ENCODE peak calls at places on chromosomes 12 and 14, in six cellular contexts. One of them, this sample, is unnamed.

GRCh38 chr12:57609781-57610552 is 1.3 kb upstream of the ARHGEF25 start:
- DNase-seq in fibroblast of the aortic adventitia: no peak
- DNase-seq in left cardiac atrium: no peak
- DNase-seq in SW 1271: no peak
- DNase-seq in stimulated activated CD4-positive, alpha-beta T cell treated with anti-CD3 and anti-CD28 coated beads, Interleukin-1b, Interleukin-23, amount 100 ng/mL, for 4 hours: no peak
- DNase-seq in ovary: peak
- DNase-seq in this sample: no peak

GRCh38 chr12:69906411-69907216 is 81.6 kb downstream of the MYRFL start:
- DNase-seq in fibroblast of the aortic adventitia: no peak
- DNase-seq in left cardiac atrium: no peak
- DNase-seq in SW 1271: no peak
- DNase-seq in stimulated activated CD4-positive, alpha-beta T cell treated with anti-CD3 and anti-CD28 coated beads, Interleukin-1b, Interleukin-23, amount 100 ng/mL, for 4 hours: no peak
- DNase-seq in ovary: no peak
- DNase-seq in this sample: no peak

GRCh38 chr14:64501326-64502171 is 2.1 kb downstream of the ZBTB25 start:
- DNase-seq in fibroblast of the aortic adventitia: peak
- DNase-seq in left cardiac atrium: peak
- DNase-seq in SW 1271: peak
- DNase-seq in stimulated activated CD4-positive, alpha-beta T cell treated with anti-CD3 and anti-CD28 coated beads, Interleukin-1b, Interleukin-23, amount 100 ng/mL, for 4 hours: no peak
- DNase-seq in ovary: peak
- DNase-seq in this sample: no peak

GRCh38 chr14:64612021-64612380 is 62.2 kb downstream of the PPP1R36 start:
- DNase-seq in fibroblast of the aortic adventitia: peak
- DNase-seq in left cardiac atrium: no peak
- DNase-seq in SW 1271: no peak
- DNase-seq in stimulated activated CD4-positive, alpha-beta T cell treated with anti-CD3 and anti-CD28 coated beads, Interleukin-1b, Interleukin-23, amount 100 ng/mL, for 4 hours: no peak
- DNase-seq in ovary: no peak
- DNase-seq in this sample: no peak

GRCh38 chr12:113658030-113658655 is 186.5 kb upstream of the LHX5 start:
- DNase-seq in fibroblast of the aortic adventitia: peak
- DNase-seq in left cardiac atrium: no peak
- DNase-seq in SW 1271: no peak
- DNase-seq in stimulated activated CD4-positive, alpha-beta T cell treated with anti-CD3 and anti-CD28 coated beads, Interleukin-1b, Interleukin-23, amount 100 ng/mL, for 4 hours: no peak
- DNase-seq in ovary: no peak
- DNase-seq in this sample: no peak

GRCh38 chr12:108594-108993 is 42.0 kb downstream of the IQSEC3 start:
- DNase-seq in fibroblast of the aortic adventitia: no peak
- DNase-seq in left cardiac atrium: peak
- DNase-seq in SW 1271: no peak
- DNase-seq in stimulated activated CD4-positive, alpha-beta T cell treated with anti-CD3 and anti-CD28 coated beads, Interleukin-1b, Interleukin-23, amount 100 ng/mL, for 4 hours: no peak
- DNase-seq in ovary: no peak
- DNase-seq in this sample: no peak

GRCh38 chr14:80087411-80087810 is 123.9 kb downstream of the DIO2 start:
- DNase-seq in fibroblast of the aortic adventitia: no peak
- DNase-seq in left cardiac atrium: no peak
- DNase-seq in SW 1271: no peak
- DNase-seq in stimulated activated CD4-positive, alpha-beta T cell treated with anti-CD3 and anti-CD28 coated beads, Interleukin-1b, Interleukin-23, amount 100 ng/mL, for 4 hours: no peak
- DNase-seq in ovary: no peak
- DNase-seq in this sample: no peak

GRCh38 chr12:85632390-85632789 is 203.8 kb downstream of the RASSF9 start:
- DNase-seq in fibroblast of the aortic adventitia: peak
- DNase-seq in left cardiac atrium: no peak
- DNase-seq in SW 1271: no peak
- DNase-seq in stimulated activated CD4-positive, alpha-beta T cell treated with anti-CD3 and anti-CD28 coated beads, Interleukin-1b, Interleukin-23, amount 100 ng/mL, for 4 hours: no peak
- DNase-seq in ovary: no peak
- DNase-seq in this sample: no peak

GRCh38 chr12:76533331-76533730 is 26.2 kb downstream of the OSBPL8 start:
- DNase-seq in fibroblast of the aortic adventitia: no peak
- DNase-seq in left cardiac atrium: no peak
- DNase-seq in SW 1271: no peak
- DNase-seq in stimulated activated CD4-positive, alpha-beta T cell treated with anti-CD3 and anti-CD28 coated beads, Interleukin-1b, Interleukin-23, amount 100 ng/mL, for 4 hours: no peak
- DNase-seq in ovary: no peak
- DNase-seq in this sample: no peak

GRCh38 chr12:9674226-9674590 is 4.7 kb downstream of the CLEC2D start:
- DNase-seq in fibroblast of the aortic adventitia: no peak
- DNase-seq in left cardiac atrium: no peak
- DNase-seq in SW 1271: no peak
- DNase-seq in stimulated activated CD4-positive, alpha-beta T cell treated with anti-CD3 and anti-CD28 coated beads, Interleukin-1b, Interleukin-23, amount 100 ng/mL, for 4 hours: no peak
- DNase-seq in ovary: no peak
- DNase-seq in this sample: no peak

GRCh38 chr14:97930191-97930590 is 1133.0 kb downstream of the VRK1 start:
- DNase-seq in fibroblast of the aortic adventitia: no peak
- DNase-seq in left cardiac atrium: no peak
- DNase-seq in SW 1271: no peak
- DNase-seq in stimulated activated CD4-positive, alpha-beta T cell treated with anti-CD3 and anti-CD28 coated beads, Interleukin-1b, Interleukin-23, amount 100 ng/mL, for 4 hours: no peak
- DNase-seq in ovary: no peak
- DNase-seq in this sample: no peak

GRCh38 chr14:73125169-73125588 is 11.1 kb upstream of the PSEN1 start:
- DNase-seq in fibroblast of the aortic adventitia: no peak
- DNase-seq in left cardiac atrium: no peak
- DNase-seq in SW 1271: no peak
- DNase-seq in stimulated activated CD4-positive, alpha-beta T cell treated with anti-CD3 and anti-CD28 coated beads, Interleukin-1b, Interleukin-23, amount 100 ng/mL, for 4 hours: no peak
- DNase-seq in ovary: no peak
- DNase-seq in this sample: no peak

GRCh38 chr14:68676511-68676943 is 116.3 kb downstream of the ZFP36L1 start:
- DNase-seq in fibroblast of the aortic adventitia: no peak
- DNase-seq in left cardiac atrium: no peak
- DNase-seq in SW 1271: no peak
- DNase-seq in stimulated activated CD4-positive, alpha-beta T cell treated with anti-CD3 and anti-CD28 coated beads, Interleukin-1b, Interleukin-23, amount 100 ng/mL, for 4 hours: no peak
- DNase-seq in ovary: no peak
- DNase-seq in this sample: no peak

GRCh38 chr14:68106917-68107316 is 287.3 kb downstream of the RAD51B start:
- DNase-seq in fibroblast of the aortic adventitia: no peak
- DNase-seq in left cardiac atrium: no peak
- DNase-seq in SW 1271: no peak
- DNase-seq in stimulated activated CD4-positive, alpha-beta T cell treated with anti-CD3 and anti-CD28 coated beads, Interleukin-1b, Interleukin-23, amount 100 ng/mL, for 4 hours: no peak
- DNase-seq in ovary: no peak
- DNase-seq in this sample: no peak

GRCh38 chr14:48008646-48009045 is 333.2 kb upstream of the MDGA2 start:
- DNase-seq in fibroblast of the aortic adventitia: no peak
- DNase-seq in left cardiac atrium: no peak
- DNase-seq in SW 1271: no peak
- DNase-seq in stimulated activated CD4-positive, alpha-beta T cell treated with anti-CD3 and anti-CD28 coated beads, Interleukin-1b, Interleukin-23, amount 100 ng/mL, for 4 hours: no peak
- DNase-seq in ovary: no peak
- DNase-seq in this sample: no peak

GRCh38 chr12:75672212-75672611 is 160.8 kb upstream of the KRR1 start:
- DNase-seq in fibroblast of the aortic adventitia: no peak
- DNase-seq in left cardiac atrium: no peak
- DNase-seq in SW 1271: no peak
- DNase-seq in stimulated activated CD4-positive, alpha-beta T cell treated with anti-CD3 and anti-CD28 coated beads, Interleukin-1b, Interleukin-23, amount 100 ng/mL, for 4 hours: no peak
- DNase-seq in ovary: no peak
- DNase-seq in this sample: no peak

GRCh38 chr14:53954551-53955233 is 1.9 kb downstream of the BMP4 start:
- DNase-seq in fibroblast of the aortic adventitia: peak
- DNase-seq in left cardiac atrium: peak
- DNase-seq in SW 1271: no peak
- DNase-seq in stimulated activated CD4-positive, alpha-beta T cell treated with anti-CD3 and anti-CD28 coated beads, Interleukin-1b, Interleukin-23, amount 100 ng/mL, for 4 hours: no peak
- DNase-seq in ovary: peak
- DNase-seq in this sample: no peak

GRCh38 chr14:26595922-26596721 is 1.7 kb downstream of the NOVA1 start:
- DNase-seq in fibroblast of the aortic adventitia: peak
- DNase-seq in left cardiac atrium: no peak
- DNase-seq in SW 1271: no peak
- DNase-seq in stimulated activated CD4-positive, alpha-beta T cell treated with anti-CD3 and anti-CD28 coated beads, Interleukin-1b, Interleukin-23, amount 100 ng/mL, for 4 hours: no peak
- DNase-seq in ovary: no peak
- DNase-seq in this sample: no peak

GRCh38 chr14:57066887-57067513 is 201.7 kb downstream of the EXOC5 start:
- DNase-seq in fibroblast of the aortic adventitia: peak
- DNase-seq in left cardiac atrium: peak
- DNase-seq in SW 1271: no peak
- DNase-seq in stimulated activated CD4-positive, alpha-beta T cell treated with anti-CD3 and anti-CD28 coated beads, Interleukin-1b, Interleukin-23, amount 100 ng/mL, for 4 hours: peak
- DNase-seq in ovary: no peak
- DNase-seq in this sample: no peak

GRCh38 chr14:92844220-92844619 is 50.1 kb downstream of the GOLGA5 start:
- DNase-seq in fibroblast of the aortic adventitia: no peak
- DNase-seq in left cardiac atrium: no peak
- DNase-seq in SW 1271: no peak
- DNase-seq in stimulated activated CD4-positive, alpha-beta T cell treated with anti-CD3 and anti-CD28 coated beads, Interleukin-1b, Interleukin-23, amount 100 ng/mL, for 4 hours: no peak
- DNase-seq in ovary: no peak
- DNase-seq in this sample: no peak

GRCh38 chr14:28785096-28785952 is 18.7 kb downstream of the FOXG1 start:
- DNase-seq in fibroblast of the aortic adventitia: no peak
- DNase-seq in left cardiac atrium: no peak
- DNase-seq in SW 1271: no peak
- DNase-seq in stimulated activated CD4-positive, alpha-beta T cell treated with anti-CD3 and anti-CD28 coated beads, Interleukin-1b, Interleukin-23, amount 100 ng/mL, for 4 hours: no peak
- DNase-seq in ovary: no peak
- DNase-seq in this sample: no peak

GRCh38 chr14:94769413-94770250 is at the start of gene GSC:
- DNase-seq in fibroblast of the aortic adventitia: peak
- DNase-seq in left cardiac atrium: peak
- DNase-seq in SW 1271: peak
- DNase-seq in stimulated activated CD4-positive, alpha-beta T cell treated with anti-CD3 and anti-CD28 coated beads, Interleukin-1b, Interleukin-23, amount 100 ng/mL, for 4 hours: no peak
- DNase-seq in ovary: no peak
- DNase-seq in this sample: no peak

GRCh38 chr12:115897718-115898117 is 379.8 kb downstream of the MED13L start:
- DNase-seq in fibroblast of the aortic adventitia: no peak
- DNase-seq in left cardiac atrium: no peak
- DNase-seq in SW 1271: no peak
- DNase-seq in stimulated activated CD4-positive, alpha-beta T cell treated with anti-CD3 and anti-CD28 coated beads, Interleukin-1b, Interleukin-23, amount 100 ng/mL, for 4 hours: no peak
- DNase-seq in ovary: no peak
- DNase-seq in this sample: no peak

GRCh38 chr12:122850695-122851350 is 15.6 kb downstream of the HIP1R start:
- DNase-seq in fibroblast of the aortic adventitia: no peak
- DNase-seq in left cardiac atrium: no peak
- DNase-seq in SW 1271: no peak
- DNase-seq in stimulated activated CD4-positive, alpha-beta T cell treated with anti-CD3 and anti-CD28 coated beads, Interleukin-1b, Interleukin-23, amount 100 ng/mL, for 4 hours: no peak
- DNase-seq in ovary: no peak
- DNase-seq in this sample: no peak

GRCh38 chr14:97832734-97833133 is 1035.6 kb downstream of the VRK1 start:
- DNase-seq in fibroblast of the aortic adventitia: no peak
- DNase-seq in left cardiac atrium: no peak
- DNase-seq in SW 1271: no peak
- DNase-seq in stimulated activated CD4-positive, alpha-beta T cell treated with anti-CD3 and anti-CD28 coated beads, Interleukin-1b, Interleukin-23, amount 100 ng/mL, for 4 hours: no peak
- DNase-seq in ovary: no peak
- DNase-seq in this sample: no peak

GRCh38 chr12:40691913-40692616 is at the start of gene CNTN1:
- DNase-seq in fibroblast of the aortic adventitia: peak
- DNase-seq in left cardiac atrium: peak
- DNase-seq in SW 1271: no peak
- DNase-seq in stimulated activated CD4-positive, alpha-beta T cell treated with anti-CD3 and anti-CD28 coated beads, Interleukin-1b, Interleukin-23, amount 100 ng/mL, for 4 hours: no peak
- DNase-seq in ovary: peak
- DNase-seq in this sample: no peak

GRCh38 chr12:91172051-91172450 is 10.6 kb downstream of the DCN start:
- DNase-seq in fibroblast of the aortic adventitia: peak
- DNase-seq in left cardiac atrium: no peak
- DNase-seq in SW 1271: no peak
- DNase-seq in stimulated activated CD4-positive, alpha-beta T cell treated with anti-CD3 and anti-CD28 coated beads, Interleukin-1b, Interleukin-23, amount 100 ng/mL, for 4 hours: no peak
- DNase-seq in ovary: no peak
- DNase-seq in this sample: no peak

GRCh38 chr14:71472961-71473340 is 459.3 kb upstream of the RGS6 start:
- DNase-seq in fibroblast of the aortic adventitia: no peak
- DNase-seq in left cardiac atrium: no peak
- DNase-seq in SW 1271: no peak
- DNase-seq in stimulated activated CD4-positive, alpha-beta T cell treated with anti-CD3 and anti-CD28 coated beads, Interleukin-1b, Interleukin-23, amount 100 ng/mL, for 4 hours: no peak
- DNase-seq in ovary: no peak
- DNase-seq in this sample: no peak

GRCh38 chr14:54211562-54212308 is 185.1 kb upstream of the CDKN3 start:
- DNase-seq in fibroblast of the aortic adventitia: peak
- DNase-seq in left cardiac atrium: no peak
- DNase-seq in SW 1271: peak
- DNase-seq in stimulated activated CD4-positive, alpha-beta T cell treated with anti-CD3 and anti-CD28 coated beads, Interleukin-1b, Interleukin-23, amount 100 ng/mL, for 4 hours: no peak
- DNase-seq in ovary: no peak
- DNase-seq in this sample: peak

GRCh38 chr12:124130717-124131670 is 158.0 kb downstream of the ZNF664 start:
- DNase-seq in fibroblast of the aortic adventitia: no peak
- DNase-seq in left cardiac atrium: no peak
- DNase-seq in SW 1271: no peak
- DNase-seq in stimulated activated CD4-positive, alpha-beta T cell treated with anti-CD3 and anti-CD28 coated beads, Interleukin-1b, Interleukin-23, amount 100 ng/mL, for 4 hours: no peak
- DNase-seq in ovary: no peak
- DNase-seq in this sample: no peak

GRCh38 chr12:110585231-110585799 is 2.2 kb upstream of the PPTC7 start:
- DNase-seq in fibroblast of the aortic adventitia: peak
- DNase-seq in left cardiac atrium: no peak
- DNase-seq in SW 1271: no peak
- DNase-seq in stimulated activated CD4-positive, alpha-beta T cell treated with anti-CD3 and anti-CD28 coated beads, Interleukin-1b, Interleukin-23, amount 100 ng/mL, for 4 hours: no peak
- DNase-seq in ovary: no peak
- DNase-seq in this sample: no peak

GRCh38 chr14:23381017-23381375 is 4.2 kb downstream of the CMTM5 start:
- DNase-seq in fibroblast of the aortic adventitia: no peak
- DNase-seq in left cardiac atrium: no peak
- DNase-seq in SW 1271: no peak
- DNase-seq in stimulated activated CD4-positive, alpha-beta T cell treated with anti-CD3 and anti-CD28 coated beads, Interleukin-1b, Interleukin-23, amount 100 ng/mL, for 4 hours: no peak
- DNase-seq in ovary: no peak
- DNase-seq in this sample: no peak

GRCh38 chr12:127655691-127656090 is 611.3 kb upstream of the TMEM132C start:
- DNase-seq in fibroblast of the aortic adventitia: peak
- DNase-seq in left cardiac atrium: no peak
- DNase-seq in SW 1271: no peak
- DNase-seq in stimulated activated CD4-positive, alpha-beta T cell treated with anti-CD3 and anti-CD28 coated beads, Interleukin-1b, Interleukin-23, amount 100 ng/mL, for 4 hours: no peak
- DNase-seq in ovary: no peak
- DNase-seq in this sample: no peak

GRCh38 chr12:102833687-102834435 is 83.2 kb downstream of the PAH start:
- DNase-seq in fibroblast of the aortic adventitia: no peak
- DNase-seq in left cardiac atrium: no peak
- DNase-seq in SW 1271: no peak
- DNase-seq in stimulated activated CD4-positive, alpha-beta T cell treated with anti-CD3 and anti-CD28 coated beads, Interleukin-1b, Interleukin-23, amount 100 ng/mL, for 4 hours: no peak
- DNase-seq in ovary: no peak
- DNase-seq in this sample: no peak

GRCh38 chr12:116818341-116818856 is 62.8 kb downstream of the HRK start:
- DNase-seq in fibroblast of the aortic adventitia: peak
- DNase-seq in left cardiac atrium: peak
- DNase-seq in SW 1271: no peak
- DNase-seq in stimulated activated CD4-positive, alpha-beta T cell treated with anti-CD3 and anti-CD28 coated beads, Interleukin-1b, Interleukin-23, amount 100 ng/mL, for 4 hours: no peak
- DNase-seq in ovary: peak
- DNase-seq in this sample: peak

GRCh38 chr12:19489168-19489567 is 49.9 kb downstream of the AEBP2 start:
- DNase-seq in fibroblast of the aortic adventitia: no peak
- DNase-seq in left cardiac atrium: no peak
- DNase-seq in SW 1271: no peak
- DNase-seq in stimulated activated CD4-positive, alpha-beta T cell treated with anti-CD3 and anti-CD28 coated beads, Interleukin-1b, Interleukin-23, amount 100 ng/mL, for 4 hours: peak
- DNase-seq in ovary: no peak
- DNase-seq in this sample: no peak